ENCODE peak calls at places on chromosomes 4 and X, in eight cellular contexts. One of them, this sample, is unnamed.
A peak's percentile ranks its signal among the peaks of the same experiment; 100 is the strongest.

GRCh38 chr4:8592366-8593267 is at the start of gene CPZ:
- DNase-seq in effector memory CD4-positive, alpha-beta T cell: no peak
- DNase-seq in GM23338: peak; percentile 88
- DNase-seq in CD8-positive, alpha-beta T cell: no peak
- DNase-seq in GM23248: peak; percentile 82
- DNase-seq in HCT116: no peak
- DNase-seq in ascending aorta: no peak
- DNase-seq in CD4-positive, alpha-beta T cell: no peak
- DNase-seq in this sample: no peak

GRCh38 chrX:37942170-37942569 is 64.2 kb upstream of the SYTL5 start:
- DNase-seq in effector memory CD4-positive, alpha-beta T cell: no peak
- DNase-seq in GM23338: no peak
- DNase-seq in CD8-positive, alpha-beta T cell: no peak
- DNase-seq in GM23248: no peak
- DNase-seq in HCT116: no peak
- DNase-seq in ascending aorta: no peak
- DNase-seq in CD4-positive, alpha-beta T cell: no peak
- DNase-seq in this sample: no peak

GRCh38 chrX:45322382-45322781 is 121.7 kb upstream of the DIPK2B start:
- DNase-seq in effector memory CD4-positive, alpha-beta T cell: no peak
- DNase-seq in GM23338: peak; percentile 61
- DNase-seq in CD8-positive, alpha-beta T cell: no peak
- DNase-seq in GM23248: peak; percentile 81
- DNase-seq in HCT116: peak; percentile 51
- DNase-seq in ascending aorta: no peak
- DNase-seq in CD4-positive, alpha-beta T cell: no peak
- DNase-seq in this sample: no peak

GRCh38 chrX:131816551-131817136 is 206.5 kb upstream of the STK26 start:
- DNase-seq in effector memory CD4-positive, alpha-beta T cell: peak; percentile 62
- DNase-seq in GM23338: no peak
- DNase-seq in CD8-positive, alpha-beta T cell: peak; percentile 65
- DNase-seq in GM23248: peak; percentile 70
- DNase-seq in HCT116: no peak
- DNase-seq in ascending aorta: peak; percentile 91
- DNase-seq in CD4-positive, alpha-beta T cell: peak; percentile 46
- DNase-seq in this sample: peak; percentile 65

GRCh38 chr4:147096667-147097604 is 151.3 kb upstream of the TTC29 start:
- DNase-seq in effector memory CD4-positive, alpha-beta T cell: no peak
- DNase-seq in GM23338: peak; percentile 73
- DNase-seq in CD8-positive, alpha-beta T cell: no peak
- DNase-seq in GM23248: peak; percentile 70
- DNase-seq in HCT116: peak; percentile 32
- DNase-seq in ascending aorta: no peak
- DNase-seq in CD4-positive, alpha-beta T cell: no peak
- DNase-seq in this sample: no peak

GRCh38 chrX:39843318-39843717 is 254.4 kb downstream of the BCOR start:
- DNase-seq in effector memory CD4-positive, alpha-beta T cell: no peak
- DNase-seq in GM23338: no peak
- DNase-seq in CD8-positive, alpha-beta T cell: no peak
- DNase-seq in GM23248: no peak
- DNase-seq in HCT116: no peak
- DNase-seq in ascending aorta: no peak
- DNase-seq in CD4-positive, alpha-beta T cell: no peak
- DNase-seq in this sample: no peak

GRCh38 chrX:75784689-75785491 is at the start of gene MAGEE2:
- DNase-seq in effector memory CD4-positive, alpha-beta T cell: no peak
- DNase-seq in GM23338: peak; percentile 24
- DNase-seq in CD8-positive, alpha-beta T cell: no peak
- DNase-seq in GM23248: peak; percentile 23
- DNase-seq in HCT116: no peak
- DNase-seq in ascending aorta: no peak
- DNase-seq in CD4-positive, alpha-beta T cell: no peak
- DNase-seq in this sample: peak; percentile 29

GRCh38 chrX:110514498-110514897 is 155.8 kb downstream of the RTL9 start:
- DNase-seq in effector memory CD4-positive, alpha-beta T cell: no peak
- DNase-seq in GM23338: no peak
- DNase-seq in CD8-positive, alpha-beta T cell: no peak
- DNase-seq in GM23248: no peak
- DNase-seq in HCT116: no peak
- DNase-seq in ascending aorta: no peak
- DNase-seq in CD4-positive, alpha-beta T cell: no peak
- DNase-seq in this sample: no peak

GRCh38 chr4:4501678-4502077 is 40.2 kb downstream of the STX18 start:
- DNase-seq in effector memory CD4-positive, alpha-beta T cell: no peak
- DNase-seq in GM23338: no peak
- DNase-seq in CD8-positive, alpha-beta T cell: no peak
- DNase-seq in GM23248: no peak
- DNase-seq in HCT116: no peak
- DNase-seq in ascending aorta: no peak
- DNase-seq in CD4-positive, alpha-beta T cell: no peak
- DNase-seq in this sample: no peak

GRCh38 chr4:4492161-4492847 is 49.5 kb downstream of the STX18 start:
- DNase-seq in effector memory CD4-positive, alpha-beta T cell: no peak
- DNase-seq in GM23338: no peak
- DNase-seq in CD8-positive, alpha-beta T cell: no peak
- DNase-seq in GM23248: peak; percentile 79
- DNase-seq in HCT116: no peak
- DNase-seq in ascending aorta: no peak
- DNase-seq in CD4-positive, alpha-beta T cell: no peak
- DNase-seq in this sample: no peak

GRCh38 chr4:4499438-4500123 is 42.3 kb downstream of the STX18 start:
- DNase-seq in effector memory CD4-positive, alpha-beta T cell: no peak
- DNase-seq in GM23338: no peak
- DNase-seq in CD8-positive, alpha-beta T cell: no peak
- DNase-seq in GM23248: no peak
- DNase-seq in HCT116: no peak
- DNase-seq in ascending aorta: no peak
- DNase-seq in CD4-positive, alpha-beta T cell: no peak
- DNase-seq in this sample: no peak

GRCh38 chr4:4494882-4495281 is 47.0 kb downstream of the STX18 start:
- DNase-seq in effector memory CD4-positive, alpha-beta T cell: no peak
- DNase-seq in GM23338: no peak
- DNase-seq in CD8-positive, alpha-beta T cell: no peak
- DNase-seq in GM23248: no peak
- DNase-seq in HCT116: no peak
- DNase-seq in ascending aorta: no peak
- DNase-seq in CD4-positive, alpha-beta T cell: no peak
- DNase-seq in this sample: no peak

GRCh38 chr4:4496604-4497372 is 45.1 kb downstream of the STX18 start:
- DNase-seq in effector memory CD4-positive, alpha-beta T cell: no peak
- DNase-seq in GM23338: no peak
- DNase-seq in CD8-positive, alpha-beta T cell: no peak
- DNase-seq in GM23248: no peak
- DNase-seq in HCT116: no peak
- DNase-seq in ascending aorta: no peak
- DNase-seq in CD4-positive, alpha-beta T cell: no peak
- DNase-seq in this sample: no peak
- H3K27ac ChIP-seq in effector memory CD4-positive, alpha-beta T cell: no peak overlapping the region
- H3K27ac ChIP-seq in GM23338: no peak overlapping the region
- H3K27ac ChIP-seq in CD8-positive, alpha-beta T cell: no peak overlapping the region
- H3K27ac ChIP-seq in GM23248: no peak overlapping the region
- H3K27ac ChIP-seq in HCT116: no peak overlapping the region
- H3K27ac ChIP-seq in ascending aorta: no peak overlapping the region
- H3K27ac ChIP-seq in CD4-positive, alpha-beta T cell: no peak overlapping the region
- H3K27ac ChIP-seq in this sample: no peak overlapping the region

GRCh38 chr4:27094224-27094623 is 233.6 kb downstream of the STIM2 start:
- DNase-seq in effector memory CD4-positive, alpha-beta T cell: no peak
- DNase-seq in GM23338: no peak
- DNase-seq in CD8-positive, alpha-beta T cell: no peak
- DNase-seq in GM23248: no peak
- DNase-seq in HCT116: no peak
- DNase-seq in ascending aorta: no peak
- DNase-seq in CD4-positive, alpha-beta T cell: no peak
- DNase-seq in this sample: no peak
- H3K27ac ChIP-seq in effector memory CD4-positive, alpha-beta T cell: no peak overlapping the region
- H3K27ac ChIP-seq in GM23338: no peak overlapping the region
- H3K27ac ChIP-seq in CD8-positive, alpha-beta T cell: no peak overlapping the region
- H3K27ac ChIP-seq in GM23248: no peak overlapping the region
- H3K27ac ChIP-seq in HCT116: no peak overlapping the region
- H3K27ac ChIP-seq in ascending aorta: no peak overlapping the region
- H3K27ac ChIP-seq in CD4-positive, alpha-beta T cell: no peak overlapping the region
- H3K27ac ChIP-seq in this sample: no peak overlapping the region

DNA sequence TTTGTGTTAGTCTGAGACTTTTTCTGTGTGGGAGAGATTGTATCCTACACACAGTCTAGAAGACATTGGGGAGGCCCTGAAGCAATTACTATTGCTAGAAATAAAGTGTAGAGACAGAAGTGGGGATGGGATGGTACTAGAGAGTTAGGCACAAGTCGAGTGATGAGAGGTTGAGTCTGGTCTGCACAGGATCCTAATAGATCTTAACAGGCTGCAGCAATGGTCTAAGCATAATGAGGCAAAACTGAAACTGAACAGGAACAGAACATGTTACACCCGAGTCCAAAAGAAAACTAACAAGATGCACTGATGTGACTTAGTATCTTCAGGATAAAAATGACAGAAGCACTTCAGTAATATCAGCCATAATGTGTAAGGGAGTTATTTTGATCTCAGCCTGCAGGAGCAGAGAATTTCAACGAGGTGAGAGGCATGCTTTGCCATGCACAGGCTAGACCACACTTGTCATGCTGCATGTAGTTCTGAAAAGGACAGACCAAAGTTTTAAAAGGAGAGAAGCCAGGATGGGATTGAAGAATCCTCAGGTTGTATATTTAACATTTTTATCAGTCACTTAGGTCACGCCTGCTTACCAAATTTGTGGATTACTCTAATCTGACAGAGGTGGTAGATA is 205.8 kb upstream of the BOD1L1 start:
- DNase-seq in effector memory CD4-positive, alpha-beta T cell: no peak
- DNase-seq in GM23338: no peak
- DNase-seq in CD8-positive, alpha-beta T cell: no peak
- DNase-seq in GM23248: no peak
- DNase-seq in HCT116: no peak
- DNase-seq in ascending aorta: no peak
- DNase-seq in CD4-positive, alpha-beta T cell: no peak
- DNase-seq in this sample: no peak
- H3K27ac ChIP-seq in effector memory CD4-positive, alpha-beta T cell: no peak overlapping the region
- H3K27ac ChIP-seq in GM23338: no peak overlapping the region
- H3K27ac ChIP-seq in CD8-positive, alpha-beta T cell: no peak overlapping the region
- H3K27ac ChIP-seq in GM23248: no peak overlapping the region
- H3K27ac ChIP-seq in HCT116: no peak overlapping the region
- H3K27ac ChIP-seq in ascending aorta: no peak overlapping the region
- H3K27ac ChIP-seq in CD4-positive, alpha-beta T cell: no peak overlapping the region
- H3K27ac ChIP-seq in this sample: no peak overlapping the region

GRCh38 chr4:74624351-74625151 is 169.8 kb downstream of the BTC start:
- DNase-seq in effector memory CD4-positive, alpha-beta T cell: no peak
- DNase-seq in GM23338: no peak
- DNase-seq in CD8-positive, alpha-beta T cell: no peak
- DNase-seq in GM23248: peak; percentile 85
- DNase-seq in HCT116: peak; percentile 93
- DNase-seq in ascending aorta: no peak
- DNase-seq in CD4-positive, alpha-beta T cell: no peak
- DNase-seq in this sample: no peak
- H3K27ac ChIP-seq in effector memory CD4-positive, alpha-beta T cell: no peak overlapping the region
- H3K27ac ChIP-seq in GM23338: no peak overlapping the region
- H3K27ac ChIP-seq in CD8-positive, alpha-beta T cell: no peak overlapping the region
- H3K27ac ChIP-seq in GM23248: no peak overlapping the region
- H3K27ac ChIP-seq in HCT116: peak overlapping the region; percentile 94
- H3K27ac ChIP-seq in ascending aorta: no peak overlapping the region
- H3K27ac ChIP-seq in CD4-positive, alpha-beta T cell: no peak overlapping the region
- H3K27ac ChIP-seq in this sample: no peak overlapping the region

GRCh38 chr4:177391287-177391686 is 51.0 kb downstream of the AGA start:
- DNase-seq in effector memory CD4-positive, alpha-beta T cell: no peak
- DNase-seq in GM23338: no peak
- DNase-seq in CD8-positive, alpha-beta T cell: no peak
- DNase-seq in GM23248: no peak
- DNase-seq in HCT116: no peak
- DNase-seq in ascending aorta: no peak
- DNase-seq in CD4-positive, alpha-beta T cell: no peak
- DNase-seq in this sample: no peak

GRCh38 chr4:177391953-177392352 is 50.3 kb downstream of the AGA start:
- DNase-seq in effector memory CD4-positive, alpha-beta T cell: no peak
- DNase-seq in GM23338: no peak
- DNase-seq in CD8-positive, alpha-beta T cell: no peak
- DNase-seq in GM23248: no peak
- DNase-seq in HCT116: no peak
- DNase-seq in ascending aorta: no peak
- DNase-seq in CD4-positive, alpha-beta T cell: no peak
- DNase-seq in this sample: no peak

GRCh38 chr4:177396352-177396751 is 45.9 kb downstream of the AGA start:
- DNase-seq in effector memory CD4-positive, alpha-beta T cell: no peak
- DNase-seq in GM23338: no peak
- DNase-seq in CD8-positive, alpha-beta T cell: no peak
- DNase-seq in GM23248: no peak
- DNase-seq in HCT116: no peak
- DNase-seq in ascending aorta: no peak
- DNase-seq in CD4-positive, alpha-beta T cell: no peak
- DNase-seq in this sample: no peak

DNA sequence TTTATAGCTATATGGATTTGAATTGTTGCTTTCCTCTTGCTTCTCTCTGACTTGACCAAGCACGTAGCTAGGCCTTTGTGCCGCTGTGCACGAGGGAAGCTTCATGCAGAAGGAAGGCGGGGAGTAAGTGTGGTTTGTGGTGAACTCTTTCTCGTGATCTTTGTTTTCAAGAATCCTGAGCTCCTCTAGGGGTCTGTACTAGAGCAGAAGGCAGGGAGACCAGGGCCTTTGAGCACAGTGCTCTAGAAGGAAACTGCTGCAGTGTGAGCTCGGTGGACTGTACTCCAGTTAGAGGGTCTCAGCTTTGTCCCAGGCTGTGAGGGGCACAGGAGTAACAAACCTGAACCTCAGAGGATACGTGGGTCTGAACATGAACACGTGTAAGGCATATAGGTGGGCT is 49.0 kb downstream of the AGA start:
- DNase-seq in effector memory CD4-positive, alpha-beta T cell: no peak
- DNase-seq in GM23338: no peak
- DNase-seq in CD8-positive, alpha-beta T cell: peak; percentile 50
- DNase-seq in GM23248: no peak
- DNase-seq in HCT116: no peak
- DNase-seq in ascending aorta: no peak
- DNase-seq in CD4-positive, alpha-beta T cell: peak; percentile 5
- DNase-seq in this sample: no peak
- H3K27ac ChIP-seq in effector memory CD4-positive, alpha-beta T cell: no peak overlapping the region
- H3K27ac ChIP-seq in GM23338: no peak overlapping the region
- H3K27ac ChIP-seq in CD8-positive, alpha-beta T cell: peak overlapping the region; percentile 1
- H3K27ac ChIP-seq in GM23248: no peak overlapping the region
- H3K27ac ChIP-seq in HCT116: no peak overlapping the region
- H3K27ac ChIP-seq in ascending aorta: no peak overlapping the region
- H3K27ac ChIP-seq in CD4-positive, alpha-beta T cell: no peak overlapping the region
- H3K27ac ChIP-seq in this sample: no peak overlapping the region

This sample was measured in substantia nigra.